ENCODE peak calls at places on chromosomes 4 and X, in seven cellular contexts. L is upper lobe of right lung, O is astrocyte of the spinal cord, K is fibroblast of mammary gland, V is GM06990, N is prostate gland, U is brain microvascular endothelial cell. G is an unnamed sample.

GRCh38 chrX:38095971-38096529 is 89.7 kb downstream of the SYTL5 start:
- DNase-seq in L (no peak), O (peak; percentile 50), K (peak; percentile 50), V (no peak), N (no peak), U (peak; percentile 5), G (no peak)

GRCh38 chrX:132741706-132742105 is 216.7 kb downstream of the HS6ST2 start:
- DNase-seq in L (no peak), O (no peak), K (peak; percentile 12), V (no peak), N (no peak), U (no peak), G (no peak)

GRCh38 chr4:185919107-185919506 is 107.1 kb upstream of the SORBS2 start:
- DNase-seq in L (no peak), O (no peak), K (no peak), V (no peak), N (no peak), U (no peak), G (no peak)

GRCh38 chr4:105588252-105588651 is 35.8 kb downstream of the ARHGEF38 start:
- DNase-seq in L (no peak), O (no peak), K (no peak), V (no peak), N (no peak), U (no peak), G (no peak)

GRCh38 chr4:87857789-87858188 is 25.0 kb downstream of the MEPE start:
- DNase-seq in L (no peak), O (no peak), K (no peak), V (no peak), N (no peak), U (no peak), G (no peak)

GRCh38 chrX:17792842-17793241 is 55.5 kb downstream of the SCML1 start:
- DNase-seq in L (no peak), O (no peak), K (no peak), V (no peak), N (peak; percentile 39), U (no peak), G (no peak)

GRCh38 chrX:150036181-150036580 is 97.9 kb upstream of the EOLA2 start:
- DNase-seq in L (no peak), O (peak; percentile 57), K (peak; percentile 71), V (no peak), N (no peak), U (peak; percentile 65), G (peak; percentile 83)

GRCh38 chrX:17580529-17581155 is 156.7 kb upstream of the SCML1 start:
- DNase-seq in L (no peak), O (peak; percentile 52), K (peak; percentile 79), V (no peak), N (no peak), U (peak; percentile 59), G (peak; percentile 83)

GRCh38 chr4:145047151-145047550 is 50.8 kb downstream of the ANAPC10 start:
- DNase-seq in L (no peak), O (no peak), K (no peak), V (peak; percentile 8), N (no peak), U (no peak), G (no peak)

GRCh38 chr4:89142691-89143669 is 31.6 kb downstream of the TIGD2 start:
- DNase-seq in L (no peak), O (no peak), K (no peak), V (peak; percentile 43), N (no peak), U (no peak), G (no peak)
- H3K4me3 ChIP-seq in L (no peak overlapping the region), O (no peak overlapping the region), K (no peak overlapping the region), V (no peak overlapping the region), N (no peak overlapping the region), U (no peak overlapping the region), G (no peak overlapping the region)

GRCh38 chr4:183837222-183837621 is 67.9 kb upstream of the STOX2 start:
- DNase-seq in L (no peak), O (no peak), K (no peak), V (no peak), N (no peak), U (no peak), G (no peak)
- TF ChIP-seq CTCF in L (no peak), O (no peak), K (no peak), V (no peak), N (no peak), U (no peak), G (no peak)

GRCh38 chr4:74931386-74931785 is 1.5 kb upstream of the PARM1 start:
- DNase-seq in L (no peak), O (no peak), K (no peak), V (no peak), N (no peak), U (no peak), G (no peak)

GRCh38 chr4:74933562-74934015 is 673 bp downstream of the PARM1 start:
- DNase-seq in L (peak; percentile 67), O (peak; percentile 19), K (peak; percentile 8), V (no peak), N (peak; percentile 26), U (no peak), G (no peak)

GRCh38 chr4:74932010-74932409 is 906 bp upstream of the PARM1 start:
- DNase-seq in L (no peak), O (no peak), K (no peak), V (no peak), N (no peak), U (no peak), G (no peak)

GRCh38 chr4:74934016-74934821 is 1.3 kb downstream of the PARM1 start:
- DNase-seq in L (peak; percentile 83), O (peak; percentile 30), K (peak; percentile 21), V (peak; percentile 57), N (peak; percentile 62), U (peak; percentile 34), G (peak; percentile 5)

GRCh38 chr4:74932832-74933561 is at the start of gene PARM1:
- DNase-seq in L (peak; percentile 96), O (peak; percentile 76), K (peak; percentile 75), V (peak; percentile 91), N (peak; percentile 95), U (peak; percentile 82), G (peak; percentile 41)
- H3K4me3 ChIP-seq in L (peak within 1 kb of the TSS; percentile 65), O (peak within 1 kb of the TSS; percentile 40), K (peak within 1 kb of the TSS; percentile 45), V (peak within 1 kb of the TSS; percentile 87), N (peak within 1 kb of the TSS; percentile 91), U (peak within 1 kb of the TSS; percentile 54), G (peak within 1 kb of the TSS; percentile 35)

DNA sequence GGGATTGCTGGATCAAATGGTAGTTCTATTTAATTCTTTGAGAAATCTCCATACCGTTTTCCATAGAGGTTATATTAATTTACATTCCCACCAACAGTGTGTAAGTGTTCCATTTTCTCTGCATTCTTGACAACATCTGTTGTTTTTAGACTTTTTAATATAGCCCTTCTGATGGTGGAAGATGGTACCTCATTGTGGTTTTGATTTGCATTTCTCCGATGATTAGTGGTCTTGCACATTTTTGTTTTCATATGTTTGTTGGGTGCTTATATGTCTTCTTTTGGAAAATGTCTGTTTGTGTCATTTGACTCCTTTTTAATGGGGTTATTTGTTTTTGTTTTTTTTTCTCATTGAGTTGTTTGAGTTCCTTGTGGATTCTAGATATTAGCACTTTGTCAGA is 75.3 kb upstream of the PUDP start:
- DNase-seq in L (no peak), O (no peak), K (no peak), V (no peak), N (no peak), U (no peak), G (no peak)
- TF ChIP-seq CTCF in L (no peak), O (no peak), K (no peak), V (no peak), N (no peak), U (no peak), G (no peak)

DNA sequence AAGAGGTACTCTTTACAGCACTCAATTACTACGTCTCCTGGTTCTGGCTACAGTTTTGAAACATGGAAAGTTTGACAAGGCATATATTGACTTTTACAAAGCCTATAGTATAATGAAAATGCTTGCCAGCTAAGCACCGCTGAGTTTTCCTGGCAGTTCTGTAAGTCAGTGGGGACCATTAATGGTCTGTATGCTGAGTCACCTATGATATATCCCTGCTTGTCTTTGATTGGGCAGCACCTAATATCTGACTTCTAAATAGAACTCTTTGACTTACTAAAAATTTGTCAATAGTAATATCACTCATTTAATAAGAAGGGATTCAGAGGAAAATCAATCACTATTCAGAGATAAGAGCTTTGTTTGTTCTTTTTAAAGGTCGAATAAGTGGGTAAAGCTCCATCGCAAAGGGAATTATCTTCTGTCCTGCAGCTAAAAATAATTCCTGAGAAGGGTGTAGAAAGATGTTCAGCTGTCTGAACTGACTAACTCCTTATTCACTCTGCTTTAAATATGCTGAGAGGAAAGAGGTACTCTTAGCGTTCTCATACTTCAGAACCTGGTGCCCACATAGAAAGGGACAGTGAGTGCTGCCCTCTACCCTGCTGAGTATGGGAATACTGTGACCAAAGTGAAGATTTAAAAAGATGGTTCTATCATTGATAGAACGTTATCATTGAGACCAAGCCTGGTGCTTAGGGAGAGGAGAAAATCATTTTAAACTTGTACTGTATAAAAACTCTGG is 959 bp downstream of the SMPX start:
- DNase-seq in L (no peak), O (no peak), K (peak; percentile 7), V (no peak), N (no peak), U (no peak), G (no peak)
- H3K4me3 ChIP-seq in L (no peak overlapping the region), O (no peak overlapping the region), K (no peak overlapping the region), V (no peak overlapping the region), N (no peak overlapping the region), U (no peak overlapping the region), G (no peak overlapping the region)

DNA sequence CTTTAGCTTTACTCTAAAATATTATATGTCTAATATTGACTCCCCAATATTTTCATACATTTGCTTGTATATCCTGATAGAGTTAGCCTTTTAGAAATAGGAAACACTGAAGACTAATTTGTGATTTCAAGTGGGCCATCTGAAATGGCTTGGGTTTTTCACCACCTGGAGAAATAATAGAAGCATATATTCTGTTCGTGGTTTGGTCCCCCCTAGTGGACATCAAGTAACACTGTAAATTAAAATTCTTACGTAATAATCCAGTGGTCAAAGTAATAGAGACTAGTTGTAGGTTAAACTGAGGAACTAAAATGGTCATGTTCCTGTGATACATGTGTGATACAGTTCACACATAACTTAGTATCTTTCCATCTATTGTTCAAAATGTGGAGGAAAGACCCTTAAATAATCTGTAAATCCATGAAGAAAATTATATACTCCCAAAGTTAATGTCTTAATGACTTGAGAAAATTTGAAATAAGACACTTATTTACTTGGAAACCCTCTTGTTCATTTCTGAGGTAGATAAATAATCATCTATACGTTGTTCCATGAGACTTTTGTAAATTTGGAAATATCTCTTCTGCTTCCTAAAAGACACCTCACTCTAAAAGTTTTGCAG is 79.8 kb upstream of the SMARCAD1 start:
- DNase-seq in L (no peak), O (peak; percentile 55), K (peak; percentile 38), V (no peak), N (no peak), U (no peak), G (peak; percentile 23)
- TF ChIP-seq CTCF in L (peak; percentile 66), O (peak; percentile 55), K (peak; percentile 61), V (peak; percentile 56), N (peak; percentile 50), U (peak; percentile 51), G (peak; percentile 55)